ENCODE peak calls at places on chromosome 7, in six cellular contexts. Y, H, M, Z, K and T are unnamed samples.

GRCh38 chr7:44811093-44811492 is 14.6 kb downstream of the PPIA start:
- DNase-seq in Z (no peak), H (no peak), Y (no peak), M (no peak), K (no peak), T (no peak)

GRCh38 chr7:75711076-75711475 is 27.7 kb downstream of the HIP1 start:
- DNase-seq in M (no peak), H (no peak), K (no peak), Y (no peak), Z (no peak), T (no peak)

GRCh38 chr7:44259547-44260457 is 59.0 kb downstream of the YKT6 start:
- DNase-seq in Y (peak), M (peak), Z (no peak), K (no peak), H (no peak), T (no peak)

GRCh38 chr7:81333004-81333403 is 414.2 kb upstream of the SEMA3C start:
- DNase-seq in M (no peak), Y (no peak), Z (no peak), K (no peak), H (no peak), T (no peak)

GRCh38 chr7:96017877-96018276 is 245.5 kb downstream of the DYNC1I1 start:
- DNase-seq in H (no peak), Z (peak), M (no peak), Y (no peak), K (no peak), T (no peak)

GRCh38 chr7:43870316-43870715 is 999 bp upstream of the MRPS24 start:
- DNase-seq in Z (no peak), H (no peak), K (no peak), Y (no peak), M (no peak), T (no peak)

GRCh38 chr7:6294839-6295238 is 22.4 kb upstream of the CYTH3 start:
- DNase-seq in Z (no peak), M (no peak), Y (no peak), K (no peak), H (no peak), T (no peak)

GRCh38 chr7:156105337-156106106 is 293.3 kb upstream of the SHH start:
- DNase-seq in Z (no peak), M (no peak), K (no peak), Y (no peak), H (no peak), T (no peak)